ENCODE peak calls at places on chromosomes 7 and 10, in seven cellular contexts. S is heart right ventricle, G is aorta, X is SJSA1, M is bronchial epithelial cell, D is K562, A is fibroblast of the aortic adventitia. W is an unnamed sample.

GRCh38 chr10:71323407-71323806 is 4.3 kb downstream of the SLC29A3 start:
- DNase-seq in S (no peak), G (no peak), X (no peak), M (peak), D (peak), A (peak), W (peak)

GRCh38 chr7:98354511-98355249 is 46.2 kb downstream of the BAIAP2L1 start:
- DNase-seq in S (no peak), G (no peak), X (peak), M (peak), D (no peak), A (peak), W (peak)

GRCh38 chr7:19713676-19714075 is 4.8 kb upstream of the POLR1F start:
- DNase-seq in S (no peak), G (no peak), X (peak), M (peak), D (peak), A (peak), W (peak)

GRCh38 chr10:126208736-126209317 is 179.4 kb downstream of the ADAM12 start:
- DNase-seq in S (no peak), G (no peak), X (no peak), M (no peak), D (no peak), A (peak), W (no peak)

GRCh38 chr10:102347236-102347828 is 48.2 kb upstream of the NFKB2 start:
- DNase-seq in S (peak), G (no peak), X (peak), M (peak), D (peak), A (peak), W (peak)

GRCh38 chr10:11018830-11019692 is 1.4 kb downstream of the CELF2 start:
- DNase-seq in S (no peak), G (no peak), X (no peak), M (no peak), D (no peak), A (no peak), W (no peak)

GRCh38 chr7:24660541-24660940 is 87.3 kb downstream of the PALS2 start:
- DNase-seq in S (no peak), G (no peak), X (no peak), M (no peak), D (no peak), A (peak), W (no peak)

GRCh38 chr7:127189074-127189473 is 63.7 kb downstream of the GRM8 start:
- DNase-seq in S (no peak), G (no peak), X (peak), M (peak), D (no peak), A (no peak), W (no peak)

GRCh38 chr10:72297281-72297967 is 23.7 kb downstream of the DDIT4 start:
- DNase-seq in S (peak), G (peak), X (peak), M (peak), D (peak), A (peak), W (no peak)

GRCh38 chr10:118017850-118018249 is 28.9 kb downstream of the RAB11FIP2 start:
- DNase-seq in S (no peak), G (no peak), X (no peak), M (peak), D (no peak), A (no peak), W (peak)

GRCh38 chr10:2477154-2477553 is 590.2 kb upstream of the PFKP start:
- DNase-seq in S (no peak), G (no peak), X (no peak), M (no peak), D (no peak), A (no peak), W (no peak)

GRCh38 chr7:42105541-42106349 is 131.3 kb downstream of the GLI3 start:
- DNase-seq in S (no peak), G (peak), X (no peak), M (no peak), D (no peak), A (peak), W (no peak)

GRCh38 chr10:131961777-131962450 is 19.8 kb downstream of the BNIP3 start:
- DNase-seq in S (no peak), G (no peak), X (peak), M (no peak), D (peak), A (no peak), W (no peak)

GRCh38 chr10:21604651-21605050 is 70.6 kb downstream of the MLLT10 start:
- DNase-seq in S (no peak), G (no peak), X (no peak), M (no peak), D (peak), A (no peak), W (no peak)

GRCh38 chr10:132463333-132464255 is 66.6 kb downstream of the PWWP2B start:
- DNase-seq in S (no peak), G (peak), X (no peak), M (no peak), D (no peak), A (peak), W (no peak)

GRCh38 chr7:121485457-121486243 is 89.5 kb upstream of the FAM3C start:
- DNase-seq in S (no peak), G (peak), X (no peak), M (no peak), D (no peak), A (peak), W (no peak)

GRCh38 chr10:78577673-78578072 is 491.1 kb upstream of the ZMIZ1 start:
- DNase-seq in S (no peak), G (no peak), X (no peak), M (no peak), D (no peak), A (no peak), W (no peak)

GRCh38 chr7:153696242-153696641 is 356.0 kb upstream of the DPP6 start:
- DNase-seq in S (no peak), G (no peak), X (no peak), M (no peak), D (no peak), A (no peak), W (no peak)

GRCh38 chr10:131242007-131242406 is 69.5 kb downstream of the TCERG1L start:
- DNase-seq in S (peak), G (no peak), X (no peak), M (no peak), D (peak), A (no peak), W (no peak)

DNA sequence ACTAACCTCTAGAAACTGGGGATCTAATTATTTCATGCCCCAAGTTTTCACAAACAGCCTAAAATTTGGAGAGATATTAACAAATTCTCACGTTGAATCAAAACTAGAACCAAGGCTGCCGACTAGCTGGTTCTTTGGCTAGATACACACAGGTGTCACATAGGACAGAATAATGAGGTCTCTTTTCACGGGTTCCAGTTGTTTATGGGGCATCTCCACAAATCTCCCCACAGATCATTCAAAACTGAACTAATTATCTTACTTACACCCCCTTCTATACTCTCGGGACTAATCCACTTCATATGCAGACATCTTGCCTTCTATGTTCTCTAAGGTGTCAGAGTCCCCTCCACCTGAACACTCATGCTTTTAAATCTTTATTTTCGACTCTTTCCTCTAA is 16.4 kb upstream of the OR2AE1 start:
- DNase-seq in S (no peak), G (no peak), X (no peak), M (no peak), D (no peak), A (no peak), W (no peak)
- H3K4me3 ChIP-seq in S (no peak), G (no peak), X (no peak), M (no peak), D (no peak), A (no peak), W (no peak)

GRCh38 chr7:99677646-99678045 is 2.1 kb downstream of the CYP3A5 start:
- DNase-seq in S (no peak), G (no peak), X (no peak), M (no peak), D (no peak), A (no peak), W (no peak)
- H3K4me3 ChIP-seq in S (no peak), G (no peak), X (no peak), M (no peak), D (no peak), A (no peak), W (no peak)

GRCh38 chr7:151248191-151249033 is at the start of gene SMARCD3:
- DNase-seq in S (peak), G (peak), X (peak), M (no peak), D (peak), A (peak), W (peak)

GRCh38 chr7:151246161-151247015 is 2.1 kb downstream of the SMARCD3 start:
- DNase-seq in S (no peak), G (peak), X (no peak), M (no peak), D (no peak), A (no peak), W (no peak)

GRCh38 chr7:151245360-151246160 is 2.9 kb downstream of the SMARCD3 start:
- DNase-seq in S (no peak), G (peak), X (no peak), M (no peak), D (peak), A (no peak), W (no peak)

GRCh38 chr7:151247611-151248176 is 800 bp downstream of the SMARCD3 start:
- DNase-seq in S (no peak), G (peak), X (no peak), M (no peak), D (peak), A (no peak), W (peak)

DNA sequence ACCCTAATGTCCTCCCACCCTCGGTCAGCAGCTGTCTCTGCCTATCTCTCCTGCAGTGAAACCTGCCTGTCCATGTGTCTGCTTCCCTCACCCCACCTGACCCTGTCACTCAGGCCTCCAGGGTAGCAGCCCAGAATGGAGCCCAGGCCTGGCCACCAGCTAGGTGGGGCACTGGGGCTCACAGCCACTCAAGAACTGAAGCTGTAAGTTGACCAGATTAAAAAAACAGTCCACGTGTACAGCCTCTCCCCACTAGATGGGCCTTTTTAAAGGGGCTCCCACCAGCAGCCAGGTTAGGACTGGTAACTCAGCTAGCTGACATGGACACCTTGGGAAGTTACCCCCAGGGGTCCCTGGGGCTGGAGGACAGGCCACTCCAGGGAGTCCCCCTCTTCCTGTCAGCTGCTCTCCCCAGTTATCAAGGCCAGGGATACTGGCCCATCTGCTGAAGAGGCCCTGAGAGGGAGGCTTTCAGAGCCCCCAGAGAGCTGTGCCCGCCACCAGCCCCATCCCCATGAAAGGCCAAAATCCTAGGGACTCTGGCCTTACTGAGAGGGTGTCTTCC is 1.4 kb downstream of the SMARCD3 start:
- DNase-seq in S (no peak), G (peak), X (no peak), M (no peak), D (peak), A (no peak), W (no peak)
- H3K4me3 ChIP-seq in S (peak), G (peak), X (peak), M (no peak), D (no peak), A (peak), W (no peak)

GRCh38 chr7:2930310-2931033 is 86.4 kb upstream of the GNA12 start:
- DNase-seq in S (no peak), G (peak), X (no peak), M (no peak), D (no peak), A (no peak), W (peak)
- H3K4me3 ChIP-seq in S (no peak), G (no peak), X (no peak), M (no peak), D (no peak), A (no peak), W (no peak)

GRCh38 chr7:1127001-1127400 is 33.0 kb downstream of the ZFAND2A start:
- DNase-seq in S (no peak), G (peak), X (no peak), M (no peak), D (no peak), A (no peak), W (peak)

GRCh38 chr7:1130021-1130990 is 29.7 kb downstream of the ZFAND2A start:
- DNase-seq in S (no peak), G (peak), X (no peak), M (no peak), D (no peak), A (no peak), W (peak)

GRCh38 chr7:1125603-1125969 is 34.4 kb downstream of the ZFAND2A start:
- DNase-seq in S (no peak), G (peak), X (no peak), M (no peak), D (no peak), A (no peak), W (no peak)

GRCh38 chr7:1131471-1132265 is 28.3 kb downstream of the ZFAND2A start:
- DNase-seq in S (no peak), G (no peak), X (no peak), M (no peak), D (no peak), A (no peak), W (no peak)

DNA sequence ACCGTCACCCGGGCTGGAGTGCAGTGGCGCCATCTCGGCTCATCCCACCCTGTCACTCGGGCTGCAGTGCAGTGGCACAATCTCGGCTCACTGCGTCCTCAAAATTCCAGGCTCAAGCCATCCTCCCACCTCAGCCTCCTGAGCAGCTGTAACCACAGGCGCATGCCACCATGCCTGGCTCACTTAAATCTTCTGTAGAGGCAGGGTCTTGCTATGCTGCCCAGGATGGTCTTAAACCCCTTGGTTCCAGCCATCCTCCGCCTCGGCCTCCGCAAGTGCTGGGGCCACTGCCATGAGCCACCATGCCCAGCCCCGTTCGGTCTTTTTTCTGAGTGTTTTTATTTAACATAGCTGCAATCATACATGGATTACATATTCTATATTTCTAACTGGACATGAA is 30.6 kb downstream of the ZFAND2A start:
- DNase-seq in S (no peak), G (peak), X (no peak), M (no peak), D (no peak), A (no peak), W (peak)
- H3K4me3 ChIP-seq in S (no peak), G (no peak), X (no peak), M (no peak), D (no peak), A (no peak), W (no peak)

DNA sequence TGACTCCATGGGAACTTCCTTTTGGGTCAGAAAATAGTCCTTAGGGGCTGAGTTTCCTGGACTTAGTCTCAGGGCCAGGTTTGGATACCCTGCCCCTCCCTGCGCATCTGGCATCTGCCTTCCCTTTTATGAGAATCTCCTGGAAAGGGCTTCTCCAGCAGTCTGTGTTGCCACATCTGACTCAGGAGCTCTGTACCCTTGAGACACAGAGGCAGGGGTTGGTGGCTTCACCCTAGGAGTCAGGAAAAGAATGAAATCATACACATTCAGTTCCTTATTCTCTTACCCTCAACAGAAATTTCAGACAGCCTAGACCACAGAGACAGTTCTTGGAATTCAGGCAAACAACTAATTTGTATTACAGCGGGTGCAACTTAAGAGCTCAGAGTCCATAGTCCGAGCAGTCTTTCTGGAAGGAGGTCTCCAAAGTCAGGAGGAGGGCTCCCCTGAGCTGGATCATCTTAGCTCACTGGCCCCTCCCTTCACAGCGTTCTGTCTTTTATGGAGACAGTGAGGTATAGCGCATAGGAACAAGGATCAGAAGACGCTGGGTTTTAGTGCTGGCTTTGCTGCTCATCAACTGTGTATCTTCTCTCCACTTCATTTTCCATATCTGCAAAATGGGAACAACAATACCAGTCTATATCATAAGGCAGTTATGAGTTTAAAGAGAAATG is 3.0 kb upstream of the PLAU start:
- DNase-seq in S (peak), G (peak), X (peak), M (peak), D (peak), A (peak), W (no peak)
- H3K4me3 ChIP-seq in S (no peak), G (no peak), X (no peak), M (no peak), D (no peak), A (no peak), W (no peak)

GRCh38 chr7:129146237-129146979 is 1.9 kb downstream of the TSPAN33 start:
- DNase-seq in S (no peak), G (no peak), X (no peak), M (no peak), D (no peak), A (no peak), W (no peak)

GRCh38 chr7:129144834-129145668 is 544 bp downstream of the TSPAN33 start:
- DNase-seq in S (no peak), G (no peak), X (no peak), M (no peak), D (no peak), A (no peak), W (no peak)

GRCh38 chr7:129144095-129144833 is at the start of gene TSPAN33:
- DNase-seq in S (peak), G (peak), X (peak), M (peak), D (peak), A (peak), W (peak)

GRCh38 chr7:129147723-129148122 is 3.2 kb downstream of the TSPAN33 start:
- DNase-seq in S (no peak), G (no peak), X (no peak), M (no peak), D (no peak), A (no peak), W (no peak)

DNA sequence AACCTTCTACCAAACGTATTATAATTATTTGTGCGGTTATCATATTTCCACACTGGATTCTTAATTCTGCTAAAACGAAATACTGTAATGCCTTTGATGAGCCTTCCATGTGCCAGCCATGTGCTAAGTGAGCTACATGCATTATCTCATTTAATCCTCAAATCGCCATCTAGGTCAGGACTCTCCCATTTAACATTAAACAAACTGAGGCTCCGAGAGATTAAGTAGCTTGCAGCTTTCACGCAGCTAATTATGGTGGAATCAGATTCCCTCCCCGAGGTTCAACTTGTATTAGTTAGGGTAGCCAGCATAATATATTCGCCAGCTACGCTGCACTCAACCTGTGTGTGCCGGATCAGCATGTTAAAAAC is 798 bp upstream of the TSPAN33 start:
- DNase-seq in S (no peak), G (no peak), X (no peak), M (no peak), D (no peak), A (no peak), W (no peak)
- H3K4me3 ChIP-seq in S (peak), G (no peak), X (no peak), M (no peak), D (no peak), A (no peak), W (no peak)

GRCh38 chr10:24952701-24953349 is 419 bp upstream of the PRTFDC1 start:
- DNase-seq in S (peak), G (peak), X (peak), M (no peak), D (peak), A (peak), W (peak)

GRCh38 chr10:24952146-24952700 is at the start of gene PRTFDC1:
- DNase-seq in S (peak), G (peak), X (peak), M (no peak), D (peak), A (peak), W (peak)

GRCh38 chr10:24949616-24950015 is 2.8 kb downstream of the PRTFDC1 start:
- DNase-seq in S (no peak), G (no peak), X (no peak), M (no peak), D (no peak), A (no peak), W (no peak)

GRCh38 chr10:24951201-24952145 is 933 bp downstream of the PRTFDC1 start:
- DNase-seq in S (peak), G (no peak), X (no peak), M (no peak), D (peak), A (peak), W (peak)

GRCh38 chr10:24950439-24950838 is 2.0 kb downstream of the PRTFDC1 start:
- DNase-seq in S (no peak), G (no peak), X (no peak), M (no peak), D (no peak), A (no peak), W (no peak)
- H3K4me3 ChIP-seq in S (no peak), G (no peak), X (no peak), M (no peak), D (no peak), A (no peak), W (no peak)